ENCODE peak calls at places on chromosomes 7 and 10, in five cellular contexts. U is fibroblast of the aortic adventitia, W is H9, R is A673, J is MCF 10A. G is an unnamed sample.

GRCh38 chr7:30752979-30753378 is 1.0 kb downstream of the INMT start:
- DNase-seq in U (peak), R (no peak), J (no peak), W (no peak), G (no peak)

GRCh38 chr10:75895259-75895658 is 463.8 kb downstream of the LRMDA start:
- DNase-seq in J (no peak), R (no peak), W (no peak), U (no peak), G (no peak)

GRCh38 chr10:8037941-8038894 is 16.3 kb upstream of the GATA3 start:
- DNase-seq in U (no peak), R (no peak), J (no peak), W (no peak), G (no peak)

GRCh38 chr7:18206331-18206730 is 178.7 kb upstream of the PRPS1L1 start:
- DNase-seq in J (no peak), W (no peak), R (no peak), U (no peak), G (no peak)

GRCh38 chr10:45547966-45548513 is 124.5 kb downstream of the ZFAND4 start:
- DNase-seq in R (no peak), U (no peak), W (no peak), J (no peak), G (no peak)

GRCh38 chr7:45053401-45053800 is 35.4 kb downstream of the NACAD start:
- DNase-seq in R (no peak), U (no peak), W (no peak), J (no peak), G (no peak)

GRCh38 chr10:27192284-27192683 is 37.1 kb downstream of the MASTL start:
- DNase-seq in U (peak), J (peak), R (no peak), W (no peak), G (no peak)

GRCh38 chr7:74061840-74062539 is 21.6 kb upstream of the LIMK1 start:
- DNase-seq in U (peak), W (peak), R (no peak), J (peak), G (peak)

GRCh38 chr10:100750291-100751210 is 5.2 kb downstream of the PAX2 start:
- DNase-seq in R (no peak), U (no peak), J (no peak), W (no peak), G (no peak)

GRCh38 chr7:25216837-25217236 is 11.4 kb downstream of the NPVF start:
- DNase-seq in J (peak), R (peak), W (no peak), U (peak), G (no peak)

GRCh38 chr10:20986049-20986448 is 88.9 kb upstream of the NEBL start:
- DNase-seq in U (no peak), J (no peak), W (no peak), R (no peak), G (no peak)

GRCh38 chr7:111357691-111358090 is 204.6 kb downstream of the IMMP2L start:
- DNase-seq in R (peak), W (no peak), U (peak), J (peak), G (no peak)

GRCh38 chr10:58599927-58600553 is 87.4 kb downstream of the BICC1 start:
- DNase-seq in J (no peak), W (no peak), R (no peak), U (no peak), G (no peak)
- TF ChIP-seq CTCF in J (no peak), W (no peak), R (no peak), U (no peak), G (no peak)

GRCh38 chr7:26620352-26620751 is 244.0 kb downstream of the SKAP2 start:
- DNase-seq in U (no peak), W (peak), R (peak), J (peak), G (peak)
- TF ChIP-seq CTCF in U (no peak), W (peak), R (no peak), J (no peak), G (no peak)

GRCh38 chr7:151003572-151003971 is 12.8 kb downstream of the NOS3 start:
- DNase-seq in J (no peak), R (no peak), W (no peak), U (no peak), G (no peak)
- TF ChIP-seq CTCF in J (no peak), R (no peak), W (no peak), U (no peak), G (no peak)

DNA sequence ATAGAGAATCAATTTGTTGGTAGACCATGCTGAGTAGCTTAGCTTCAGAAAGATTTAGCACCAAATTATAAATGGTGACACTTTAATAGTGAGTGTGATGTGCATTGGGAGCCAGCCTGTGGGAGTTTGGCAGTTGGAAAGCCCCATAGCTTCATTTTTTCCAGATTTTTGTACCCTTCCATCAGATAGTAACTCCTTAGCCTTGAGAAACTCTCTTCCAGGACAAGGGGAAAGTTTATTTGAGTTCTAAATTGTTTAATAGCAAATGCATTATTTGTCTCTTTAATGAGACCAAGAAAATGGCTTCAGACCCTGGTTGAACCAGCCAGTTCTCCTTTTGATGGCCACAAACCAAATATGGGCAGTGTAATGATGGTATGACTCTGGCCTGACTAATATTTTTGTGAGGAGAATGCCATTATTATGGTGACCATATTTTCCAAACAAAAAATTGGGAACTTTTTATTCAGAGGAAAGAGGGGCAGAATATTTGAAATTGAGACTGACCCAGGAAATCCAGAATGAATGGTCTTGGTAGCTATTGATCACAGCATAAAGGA is 49.8 kb downstream of the PLCE1 start:
- DNase-seq in U (no peak), R (no peak), W (no peak), J (no peak), G (no peak)
- TF ChIP-seq CTCF in U (no peak), R (no peak), W (no peak), J (no peak), G (no peak)

GRCh38 chr10:74419491-74420466 is 268.8 kb downstream of the ADK start:
- DNase-seq in R (peak), W (no peak), U (peak), J (peak), G (peak)
- TF ChIP-seq CTCF in R (peak), W (peak), U (peak), J (peak), G (peak)

DNA sequence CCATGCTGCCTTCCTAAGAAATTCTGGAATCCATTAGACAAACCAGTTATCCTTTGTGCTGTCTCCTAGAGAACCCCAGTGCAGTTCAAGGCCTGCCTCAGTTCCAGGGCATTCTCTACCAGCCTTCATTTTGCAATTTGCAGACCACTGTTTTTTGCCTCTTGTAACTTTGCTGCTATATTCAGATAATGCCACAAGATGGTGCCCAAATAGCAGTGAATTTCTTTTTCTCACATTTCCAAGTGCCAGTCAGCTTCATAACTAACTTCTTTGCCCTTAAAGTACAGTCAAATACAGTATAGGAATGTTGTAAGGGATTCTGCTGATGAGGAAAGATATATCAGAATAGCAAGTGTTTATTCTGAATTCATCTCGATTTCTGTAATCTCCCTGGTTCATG is 25.2 kb downstream of the LOXL4 start:
- DNase-seq in R (peak), J (no peak), W (no peak), U (peak), G (no peak)
- TF ChIP-seq CTCF in R (peak), J (peak), W (peak), U (peak), G (no peak)

GRCh38 chr7:16409777-16410176 is 11.6 kb downstream of the CRPPA start:
- DNase-seq in U (no peak), W (no peak), J (no peak), R (peak), G (no peak)
- TF ChIP-seq CTCF in U (no peak), W (no peak), J (no peak), R (peak), G (no peak)

GRCh38 chr7:112779667-112780066 is 10.5 kb downstream of the TMEM168 start:
- DNase-seq in R (no peak), U (no peak), W (no peak), J (no peak), G (no peak)
- TF ChIP-seq CTCF in R (no peak), U (no peak), W (no peak), J (no peak), G (no peak)

G was measured in activated CD8-positive, alpha-beta T cell treated with anti-CD3 and anti-CD28 coated beads for 36 hours.